ENCODE peak calls at places on chromosomes 13 and 19, in seven cellular contexts. G is neural crest cell, L is cardiac fibroblast, S is GM06990, M is Caco-2, X is heart left ventricle, O is epithelial cell of esophagus. W is an unnamed sample.

GRCh38 chr19:1487576-1488281 is 2.4 kb downstream of the PCSK4 start:
- DNase-seq in G (no peak), L (no peak), S (no peak), M (no peak), X (no peak), O (no peak), W (no peak)

GRCh38 chr13:32791545-32792172 is 205.4 kb downstream of the PDS5B start:
- DNase-seq in G (no peak), L (no peak), S (peak; percentile 24), M (no peak), X (no peak), O (peak; percentile 14), W (no peak)

GRCh38 chr19:3184847-3185481 is 766 bp upstream of the NCLN start:
- DNase-seq in G (no peak), L (no peak), S (no peak), M (no peak), X (no peak), O (peak; percentile 71), W (no peak)

GRCh38 chr19:55457683-55458457 is 3.6 kb downstream of the ISOC2 start:
- DNase-seq in G (no peak), L (no peak), S (no peak), M (no peak), X (no peak), O (no peak), W (no peak)

GRCh38 chr19:13060233-13060963 is 42.3 kb downstream of the LYL1 start:
- DNase-seq in G (peak; percentile 28), L (no peak), S (no peak), M (no peak), X (peak; percentile 66), O (no peak), W (peak; percentile 39)

GRCh38 chr19:34825212-34825611 is 52.2 kb upstream of the ZNF599 start:
- DNase-seq in G (no peak), L (no peak), S (no peak), M (no peak), X (no peak), O (no peak), W (no peak)

GRCh38 chr19:10532457-10532856 is 11.2 kb upstream of the ATG4D start:
- DNase-seq in G (no peak), L (no peak), S (no peak), M (no peak), X (no peak), O (no peak), W (no peak)

GRCh38 chr19:7692417-7693088 is 9.4 kb downstream of the FCER2 start:
- DNase-seq in G (no peak), L (no peak), S (no peak), M (no peak), X (no peak), O (no peak), W (no peak)

GRCh38 chr19:13004273-13004672 is 9.0 kb downstream of the NFIX start:
- DNase-seq in G (no peak), L (no peak), S (no peak), M (no peak), X (no peak), O (no peak), W (no peak)

GRCh38 chr13:69597088-69597487 is 510.5 kb upstream of the ATXN8OS start:
- DNase-seq in G (no peak), L (no peak), S (no peak), M (no peak), X (no peak), O (no peak), W (no peak)

GRCh38 chr19:53394522-53394973 is 401 bp upstream of the ZNF765 start:
- DNase-seq in G (no peak), L (no peak), S (no peak), M (peak; percentile 52), X (peak; percentile 56), O (no peak), W (peak; percentile 34)

GRCh38 chr13:46492946-46493345 is 60.0 kb upstream of the LRCH1 start:
- DNase-seq in G (peak; percentile 31), L (peak; percentile 73), S (no peak), M (no peak), X (peak; percentile 12), O (peak; percentile 54), W (no peak)

GRCh38 chr13:67298297-67298696 is 68.2 kb upstream of the PCDH9 start:
- DNase-seq in G (no peak), L (peak; percentile 10), S (no peak), M (no peak), X (no peak), O (no peak), W (no peak)

GRCh38 chr19:35851213-35852028 is 883 bp downstream of the NPHS1 start:
- DNase-seq in G (peak; percentile 22), L (no peak), S (no peak), M (no peak), X (no peak), O (no peak), W (no peak)
- TF ChIP-seq CTCF in G (peak; percentile 42), L (no peak), S (peak; percentile 13), M (peak; percentile 67), X (no peak), O (no peak), W (peak; percentile 62)

GRCh38 chr19:38953677-38954076 is 21.9 kb downstream of the FBXO17 start:
- DNase-seq in G (no peak), L (no peak), S (no peak), M (no peak), X (no peak), O (no peak), W (no peak)

GRCh38 chr19:38949580-38950367 is 19.0 kb downstream of the MRPS12 start:
- DNase-seq in G (peak; percentile 98), L (peak; percentile 68), S (peak; percentile 84), M (no peak), X (peak; percentile 86), O (peak; percentile 81), W (peak; percentile 89)

GRCh38 chr19:38951187-38951586 is 20.4 kb downstream of the MRPS12 start:
- DNase-seq in G (no peak), L (no peak), S (no peak), M (no peak), X (no peak), O (no peak), W (no peak)

GRCh38 chr19:38956264-38956663 is 19.3 kb downstream of the FBXO17 start:
- DNase-seq in G (no peak), L (no peak), S (no peak), M (no peak), X (no peak), O (no peak), W (no peak)

DNA sequence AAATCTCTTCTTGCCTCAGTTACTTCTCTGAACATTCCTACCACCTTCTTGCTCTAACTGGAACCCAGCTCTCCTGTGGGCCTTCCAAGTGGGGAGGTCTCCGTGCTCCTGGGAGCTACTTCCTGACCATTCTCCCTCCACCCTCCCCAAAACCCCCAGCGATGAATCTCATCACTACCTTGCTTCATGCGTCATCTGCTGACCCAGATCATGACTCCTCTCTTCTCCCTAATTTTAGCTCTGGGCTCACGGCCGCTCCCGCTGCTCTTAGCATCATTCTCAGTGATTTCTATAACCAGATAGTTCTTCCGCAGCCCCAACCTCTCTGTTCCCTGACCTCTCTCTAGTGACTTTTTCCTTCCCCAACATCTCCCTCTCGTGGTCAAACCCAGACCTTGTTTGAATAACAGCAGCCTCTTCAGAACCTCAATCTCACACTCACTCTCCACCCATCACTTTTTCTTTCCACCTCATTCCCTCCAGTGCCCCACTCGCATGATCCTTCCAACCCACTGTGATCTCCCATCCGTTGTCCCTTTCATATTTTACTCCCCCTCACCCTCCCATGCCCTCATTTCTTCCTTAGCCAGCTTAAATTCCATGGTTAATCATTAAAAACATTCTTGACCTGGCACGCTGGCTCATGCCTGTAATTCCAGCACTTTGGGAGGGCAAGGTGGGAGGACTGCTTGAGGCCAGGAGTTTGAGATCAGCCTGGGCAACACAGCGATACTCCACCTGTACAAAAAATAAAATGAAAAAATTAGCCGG is 21.8 kb downstream of the MRPS12 start:
- DNase-seq in G (peak; percentile 38), L (no peak), S (no peak), M (peak; percentile 58), X (no peak), O (peak; percentile 42), W (no peak)
- TF ChIP-seq CTCF in G (peak; percentile 67), L (no peak), S (peak; percentile 66), M (peak; percentile 39), X (peak; percentile 22), O (peak; percentile 53), W (peak; percentile 60)

DNA sequence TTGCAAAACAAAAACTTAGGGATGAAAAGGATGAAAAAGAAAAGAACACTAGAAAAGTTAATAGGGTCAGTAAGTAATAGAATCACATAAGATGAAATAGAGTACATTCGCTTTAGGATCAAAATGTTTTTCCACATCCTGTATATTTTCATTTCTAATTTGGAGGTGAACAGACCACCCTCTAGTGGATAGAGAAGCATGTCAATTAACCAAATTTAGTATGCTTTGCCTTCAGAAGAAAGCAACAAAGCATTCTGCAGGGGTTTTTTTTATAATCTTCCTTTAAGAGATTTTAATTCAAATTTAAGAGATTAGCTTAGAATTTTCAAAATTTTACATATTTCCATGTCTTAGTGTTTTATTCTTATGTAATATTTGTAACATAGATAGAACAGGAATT is 610.9 kb upstream of the SGCG start:
- DNase-seq in G (no peak), L (no peak), S (no peak), M (no peak), X (no peak), O (no peak), W (no peak)
- TF ChIP-seq CTCF in G (peak; percentile 30), L (no peak), S (no peak), M (peak; percentile 24), X (no peak), O (no peak), W (peak; percentile 23)

GRCh38 chr19:31354919-31355318 is 5.7 kb upstream of the TSHZ3 start:
- DNase-seq in G (no peak), L (no peak), S (no peak), M (no peak), X (no peak), O (no peak), W (no peak)

GRCh38 chr19:31355330-31356289 is 6.4 kb upstream of the TSHZ3 start:
- DNase-seq in G (no peak), L (no peak), S (no peak), M (no peak), X (no peak), O (peak; percentile 21), W (no peak)

GRCh38 chr19:31354316-31354715 is 5.1 kb upstream of the TSHZ3 start:
- DNase-seq in G (no peak), L (no peak), S (no peak), M (no peak), X (no peak), O (no peak), W (no peak)

GRCh38 chr19:31357315-31357673 is 8.1 kb upstream of the TSHZ3 start:
- DNase-seq in G (no peak), L (no peak), S (no peak), M (no peak), X (no peak), O (no peak), W (no peak)

DNA sequence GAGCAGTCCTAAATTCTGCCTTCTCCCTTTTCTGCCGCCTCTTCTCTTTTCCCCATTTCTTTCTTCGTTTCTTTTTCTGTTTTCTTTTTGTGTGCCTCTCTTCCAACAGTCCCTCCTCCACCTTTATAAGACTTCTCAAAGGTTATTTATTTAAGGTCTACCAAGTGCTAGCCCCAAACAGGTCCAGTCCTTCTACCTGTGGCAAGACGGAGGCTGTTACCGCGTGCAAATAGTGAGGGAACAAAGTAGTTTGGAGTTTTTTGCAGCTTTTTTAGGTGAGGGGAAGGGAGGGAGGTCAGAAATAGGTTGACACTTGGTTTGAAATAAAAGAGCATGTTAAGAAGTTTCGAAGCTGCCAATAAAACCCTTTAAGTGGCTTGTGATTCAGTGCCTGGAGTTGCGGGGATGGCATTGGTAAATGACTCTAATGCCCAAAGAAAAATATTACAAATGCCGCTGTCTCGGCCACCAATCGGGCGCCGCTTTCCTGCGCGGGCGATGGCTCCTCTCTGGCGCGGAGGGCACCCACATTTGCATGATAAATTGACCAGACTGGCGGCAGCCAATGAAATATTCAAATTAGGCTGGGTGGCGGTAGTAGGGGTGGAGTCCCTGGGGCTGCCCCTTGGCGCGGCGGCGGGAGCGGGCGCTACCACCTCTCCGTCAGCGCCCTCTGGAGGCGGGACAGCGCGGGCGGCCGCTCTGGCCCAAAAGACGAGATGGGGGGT is 7.5 kb upstream of the TSHZ3 start:
- DNase-seq in G (no peak), L (no peak), S (no peak), M (no peak), X (no peak), O (peak; percentile 61), W (no peak)
- TF ChIP-seq CTCF in G (peak; percentile 56), L (peak; percentile 17), S (no peak), M (peak; percentile 29), X (peak; percentile 56), O (peak; percentile 54), W (peak; percentile 58)

W was measured in progenitor cell of endocrine pancreas.